ENCODE peak calls at places on chromosomes 6 and 20, in four cellular contexts. E is hepatocyte, K is endothelial cell of umbilical vein, W is fibroblast of lung. B is an unnamed sample. For H3K36me3, the result is how much of the 10 kb centered on the place peaks cover.

GRCh38 chr6:73802366-73802765 is 106.4 kb downstream of the CD109 start:
- DNase-seq in E (no peak), K (no peak), W (no peak), B (no peak)

GRCh38 chr20:38269715-38270114 is 9.2 kb upstream of the KIAA1755 start:
- DNase-seq in E (no peak), K (no peak), W (no peak), B (no peak)

GRCh38 chr20:275791-276190 is 14.8 kb downstream of the C20orf96 start:
- DNase-seq in E (no peak), K (no peak), W (no peak), B (no peak)

GRCh38 chr6:34953084-34954025 is 64.3 kb downstream of the ANKS1A start:
- DNase-seq in E (peak), K (peak), W (peak), B (no peak)

GRCh38 chr6:45590751-45591184 is 213.0 kb upstream of the SUPT3H start:
- DNase-seq in E (peak), K (no peak), W (peak), B (peak)

GRCh38 chr20:36542019-36542488 is 735 bp downstream of the MYL9 start:
- DNase-seq in E (peak), K (peak), W (peak), B (no peak)

GRCh38 chr6:22605736-22606135 is 36.4 kb downstream of the HDGFL1 start:
- DNase-seq in E (no peak), K (no peak), W (no peak), B (no peak)

GRCh38 chr6:87742106-87742505 is 40.1 kb upstream of the AKIRIN2 start:
- DNase-seq in E (no peak), K (no peak), W (no peak), B (no peak)

GRCh38 chr20:19387251-19387650 is 174.8 kb downstream of the SLC24A3 start:
- DNase-seq in E (no peak), K (no peak), W (no peak), B (no peak)

GRCh38 chr6:4804095-4804494 is 27.9 kb downstream of the CDYL start:
- DNase-seq in E (peak), K (no peak), W (peak), B (no peak)

GRCh38 chr20:2919518-2920245 is 46.4 kb downstream of the PTPRA start:
- DNase-seq in E (peak), K (no peak), W (no peak), B (no peak)

GRCh38 chr6:150894935-150895686 is 29.6 kb downstream of the MTHFD1L start:
- DNase-seq in E (peak), K (no peak), W (peak), B (no peak)

GRCh38 chr20:43463864-43464785 is 6.4 kb downstream of the SRSF6 start:
- DNase-seq in E (no peak), K (no peak), W (no peak), B (no peak)

GRCh38 chr6:27209659-27210269 is 37.7 kb upstream of the PRSS16 start:
- DNase-seq in E (no peak), K (no peak), W (no peak), B (no peak)

GRCh38 chr6:11214438-11214837 is 18.0 kb downstream of the NEDD9 start:
- DNase-seq in E (no peak), K (no peak), W (no peak), B (no peak)

GRCh38 chr6:41429506-41430504 is 94.4 kb downstream of the NCR2 start:
- DNase-seq in E (no peak), K (no peak), W (no peak), B (no peak)

GRCh38 chr6:85360794-85361642 is 88.9 kb upstream of the NT5E start:
- DNase-seq in E (peak), K (peak), W (peak), B (no peak)

GRCh38 chr6:159577564-159577963 is 115.5 kb downstream of the SOD2 start:
- DNase-seq in E (no peak), K (no peak), W (no peak), B (no peak)

GRCh38 chr6:43716099-43716498 is 28.5 kb upstream of the MRPS18A start:
- DNase-seq in E (peak), K (peak), W (peak), B (no peak)

GRCh38 chr6:44732243-44732642 is 344.7 kb downstream of the CDC5L start:
- DNase-seq in E (no peak), K (no peak), W (no peak), B (no peak)

GRCh38 chr6:24283043-24283985 is 74.5 kb downstream of the DCDC2 start:
- DNase-seq in E (peak), K (peak), W (peak), B (peak)

GRCh38 chr6:112253505-112253841 is 894 bp downstream of the LAMA4 start:
- DNase-seq in E (no peak), K (no peak), W (no peak), B (no peak)

GRCh38 chr20:50746138-50746940 is 15.0 kb downstream of the PARD6B start:
- DNase-seq in E (peak), K (no peak), W (peak), B (no peak)

GRCh38 chr6:134065706-134066105 is 13.3 kb upstream of the SLC2A12 start:
- DNase-seq in E (no peak), K (peak), W (peak), B (no peak)

GRCh38 chr6:52584203-52584602 is 7.3 kb upstream of the TRAM2 start:
- DNase-seq in E (no peak), K (no peak), W (no peak), B (no peak)

GRCh38 chr20:17171750-17172149 is 55.1 kb upstream of the PCSK2 start:
- DNase-seq in E (no peak), K (no peak), W (no peak), B (no peak)

GRCh38 chr6:112485813-112486212 is 138.7 kb downstream of the RFPL4B start:
- DNase-seq in E (no peak), K (peak), W (no peak), B (no peak)

GRCh38 chr6:81822584-81822983 is 70.1 kb upstream of the TENT5A start:
- DNase-seq in E (no peak), K (no peak), W (no peak), B (no peak)

GRCh38 chr6:117540670-117541069 is 58.2 kb downstream of the DCBLD1 start:
- DNase-seq in E (no peak), K (no peak), W (no peak), B (no peak)

GRCh38 chr6:137231895-137232294 is 12.7 kb upstream of the IFNGR1 start:
- DNase-seq in E (no peak), K (no peak), W (no peak), B (no peak)

GRCh38 chr20:17394411-17394810 is 136.8 kb downstream of the BFSP1 start:
- DNase-seq in E (no peak), K (no peak), W (no peak), B (no peak)

GRCh38 chr20:12570371-12570770 is 438.4 kb upstream of the SPTLC3 start:
- DNase-seq in E (peak), K (no peak), W (no peak), B (no peak)

GRCh38 chr20:48647873-48648272 is 179.9 kb downstream of the PREX1 start:
- DNase-seq in E (no peak), K (no peak), W (no peak), B (no peak)

GRCh38 chr6:69865126-69865525 is 1.2 kb upstream of the COL19A1 start:
- DNase-seq in E (no peak), K (peak), W (peak), B (no peak)

GRCh38 chr6:6724319-6725119 is 136.0 kb downstream of the LY86 start:
- DNase-seq in E (peak), K (peak), W (peak), B (peak)

GRCh38 chr20:45427236-45428149 is 11.6 kb downstream of the PIGT start:
- DNase-seq in E (peak), K (no peak), W (no peak), B (no peak)

GRCh38 chr6:89471287-89471867 is 38.4 kb downstream of the ANKRD6 start:
- DNase-seq in E (peak), K (peak), W (no peak), B (no peak)

GRCh38 chr20:10047427-10047826 is 12.6 kb downstream of the ANKEF1 start:
- DNase-seq in E (no peak), K (no peak), W (peak), B (no peak)

GRCh38 chr6:28896505-28897392 is 27.0 kb downstream of the TRIM27 start:
- DNase-seq in E (peak), K (peak), W (peak), B (no peak)

GRCh38 chr6:24574809-24575208 is 71.2 kb downstream of the KIAA0319 start:
- DNase-seq in E (no peak), K (no peak), W (no peak), B (peak)

GRCh38 chr20:57186192-57186591 is 80.2 kb downstream of the BMP7 start:
- DNase-seq in E (no peak), K (no peak), W (no peak), B (no peak)
- H3K4me3 ChIP-seq in E (no peak), K (no peak), W (no peak), B (no peak)

GRCh38 chr6:99236010-99236409 is 113.5 kb downstream of the FAXC start:
- DNase-seq in E (no peak), K (no peak), W (no peak), B (no peak)
- H3K36me3 ChIP-seq in E (under half), K (under half), W (under half), B (under half)

DNA sequence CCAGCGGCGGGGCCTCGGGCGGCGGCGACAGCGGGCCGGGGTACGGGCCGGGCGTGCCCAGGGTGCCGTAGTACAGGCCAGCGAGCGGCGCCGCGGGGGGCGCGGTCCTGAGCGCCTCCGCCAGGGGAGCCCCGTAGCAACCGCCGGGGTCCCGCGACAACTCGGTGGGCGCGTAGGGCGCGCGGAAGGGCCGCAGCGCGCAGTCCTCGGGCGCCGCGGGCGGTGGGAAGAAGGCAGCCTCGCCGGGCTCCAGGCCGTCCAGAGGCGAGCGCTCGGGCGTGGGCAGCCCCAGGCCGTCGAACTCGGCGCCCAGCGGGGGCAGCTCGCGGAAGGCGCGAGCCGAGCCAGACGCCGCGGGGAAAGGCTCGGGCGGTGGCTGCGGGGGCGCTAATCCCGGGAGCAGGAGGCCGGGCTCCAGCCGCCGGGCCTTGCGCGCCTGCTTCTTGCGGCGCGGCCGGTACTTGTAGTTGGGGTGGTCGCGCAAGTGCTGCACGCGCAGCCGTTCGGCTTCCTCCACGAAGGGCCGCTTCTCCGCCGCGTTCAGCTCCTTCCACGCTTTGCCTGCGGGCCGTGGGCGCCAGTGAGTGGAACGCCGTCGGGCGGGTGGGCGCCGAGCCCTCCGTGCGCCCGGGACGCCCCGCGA is 916 bp downstream of the SOX18 start:
- DNase-seq in E (no peak), K (no peak), W (no peak), B (no peak)
- TF ChIP-seq EZH2 in E (no peak), K (no peak), W (peak), B (no peak)

DNA sequence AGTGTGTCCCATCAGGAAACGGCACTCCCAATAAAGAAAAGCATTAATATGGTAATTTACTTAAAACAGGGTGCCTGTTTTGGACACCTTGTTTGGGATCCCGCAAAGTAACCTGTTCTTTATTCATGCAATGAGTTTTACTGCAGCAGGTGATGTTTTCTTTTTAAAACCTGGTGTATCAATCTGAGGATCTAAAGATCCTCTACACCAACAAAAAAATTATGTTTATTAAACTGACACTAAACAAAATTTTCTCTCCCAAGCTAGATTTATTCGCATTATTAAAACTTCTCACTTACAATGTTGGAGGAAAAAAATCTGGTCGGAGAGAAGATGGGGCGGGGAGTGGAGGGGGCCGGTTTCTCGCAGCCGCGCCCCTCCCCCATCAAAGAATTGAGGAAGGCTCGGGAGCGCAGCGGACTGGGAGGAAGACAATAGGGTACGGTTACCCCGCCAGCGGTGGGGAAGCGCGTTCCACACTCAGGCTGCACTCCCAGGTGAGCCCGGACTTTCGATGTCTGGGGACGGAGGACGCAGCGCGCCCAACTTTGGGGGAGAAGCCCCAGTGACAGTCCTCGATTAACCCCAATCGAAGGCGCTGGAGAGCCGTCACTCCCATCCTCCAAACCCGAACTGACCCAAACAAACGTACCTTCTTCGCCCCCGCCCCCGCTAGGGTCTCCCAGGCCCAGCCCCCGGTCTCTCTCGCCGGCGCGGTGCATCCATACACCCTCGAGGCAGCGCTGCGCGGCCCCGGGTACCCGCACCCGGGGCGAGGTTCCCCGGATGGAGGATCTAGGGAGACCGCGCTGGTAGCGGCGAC is 1.3 kb downstream of the CD24 start:
- DNase-seq in E (peak), K (no peak), W (peak), B (no peak)
- H3K4me3 ChIP-seq in E (peak), K (no peak), W (no peak), B (peak)

GRCh38 chr6:168641455-168641854 is 200.5 kb downstream of the SMOC2 start:
- DNase-seq in E (no peak), K (no peak), W (no peak), B (no peak)

GRCh38 chr6:168640181-168640580 is 199.2 kb downstream of the SMOC2 start:
- DNase-seq in E (no peak), K (no peak), W (no peak), B (no peak)

GRCh38 chr6:168645326-168645725 is 204.3 kb downstream of the SMOC2 start:
- DNase-seq in E (no peak), K (no peak), W (no peak), B (no peak)

GRCh38 chr6:168640738-168641137 is 199.8 kb downstream of the SMOC2 start:
- DNase-seq in E (no peak), K (no peak), W (no peak), B (no peak)

DNA sequence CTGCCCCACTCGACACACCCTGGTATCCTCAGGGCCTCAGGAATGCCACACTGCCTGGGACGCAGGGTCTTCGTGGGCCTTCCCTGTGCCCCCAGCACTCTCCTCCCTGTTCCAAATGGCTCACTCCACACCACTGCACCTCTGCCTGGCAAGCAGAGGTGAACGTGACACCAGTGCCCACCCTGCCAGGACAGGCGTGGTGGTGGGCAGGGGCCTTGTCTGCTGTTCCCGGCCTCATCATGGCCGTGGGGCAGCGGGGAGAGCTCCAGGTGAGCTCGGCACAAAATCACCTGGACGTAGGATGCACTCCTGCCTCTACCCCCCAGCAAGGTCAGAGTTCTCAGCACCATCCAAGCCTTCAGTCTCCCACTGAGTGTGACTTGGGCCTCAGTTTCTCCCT is 202.4 kb downstream of the SMOC2 start:
- DNase-seq in E (no peak), K (no peak), W (no peak), B (no peak)
- H3K36me3 ChIP-seq in E (under half), K (under half), W (under half), B (under half)

B was measured in SK-N-MC.